ENCODE peak calls at places on chromosomes 1 and 21, in ten cellular contexts. L is A549, U is esophagus squamous epithelium, P is suprapubic skin, T is transverse colon, X is tibial nerve, J is breast epithelium, E is lower leg skin, Y is spleen, M is HCT116. B is an unnamed sample.

GRCh38 chr1:26280333-26281042 is 602 bp downstream of the SH3BGRL3 start:
- DNase-seq in L (no peak), U (no peak), P (peak; percentile 78), T (peak; percentile 48), X (no peak), J (no peak), E (peak; percentile 90), Y (peak; percentile 75), M (no peak), B (peak; percentile 90)

GRCh38 chr1:42846257-42847110 is at the start of gene ZNF691:
- DNase-seq in L (peak; percentile 95), U (peak; percentile 82), P (peak; percentile 95), T (peak; percentile 94), X (peak; percentile 94), J (peak; percentile 93), E (peak; percentile 99), Y (peak; percentile 95), M (peak; percentile 95), B (peak; percentile 97)

GRCh38 chr1:101037316-101037715 is 11.7 kb upstream of the DPH5 start:
- DNase-seq in L (no peak), U (no peak), P (no peak), T (no peak), X (no peak), J (no peak), E (no peak), Y (no peak), M (no peak), B (no peak)

GRCh38 chr21:40680311-40680710 is 166.6 kb downstream of the DSCAM start:
- DNase-seq in L (no peak), U (no peak), P (no peak), T (no peak), X (no peak), J (no peak), E (no peak), Y (no peak), M (no peak), B (no peak)

GRCh38 chr1:92832537-92833160 is 809 bp downstream of the RPL5 start:
- DNase-seq in L (no peak), U (no peak), P (no peak), T (no peak), X (no peak), J (no peak), E (no peak), Y (no peak), M (no peak), B (no peak)

GRCh38 chr1:211632808-211633522 is 42.5 kb downstream of the NEK2 start:
- DNase-seq in L (no peak), U (no peak), P (no peak), T (no peak), X (no peak), J (no peak), E (no peak), Y (peak; percentile 82), M (no peak), B (peak; percentile 34)

GRCh38 chr1:53616927-53617326 is 122.0 kb downstream of the GLIS1 start:
- DNase-seq in L (no peak), U (no peak), P (peak; percentile 27), T (no peak), X (no peak), J (peak; percentile 24), E (peak; percentile 69), Y (peak; percentile 39), M (no peak), B (no peak)

GRCh38 chr1:212884592-212884991 is 26.5 kb downstream of the FLVCR1 start:
- DNase-seq in L (no peak), U (no peak), P (no peak), T (no peak), X (no peak), J (no peak), E (no peak), Y (no peak), M (no peak), B (no peak)

GRCh38 chr1:58893257-58893869 is 109.5 kb upstream of the JUN start:
- DNase-seq in L (no peak), U (no peak), P (peak; percentile 68), T (peak; percentile 78), X (no peak), J (no peak), E (no peak), Y (no peak), M (no peak), B (no peak)

GRCh38 chr1:224498574-224499170 is 64.1 kb upstream of the WDR26 start:
- DNase-seq in L (no peak), U (no peak), P (no peak), T (no peak), X (no peak), J (no peak), E (no peak), Y (no peak), M (no peak), B (no peak)

DNA sequence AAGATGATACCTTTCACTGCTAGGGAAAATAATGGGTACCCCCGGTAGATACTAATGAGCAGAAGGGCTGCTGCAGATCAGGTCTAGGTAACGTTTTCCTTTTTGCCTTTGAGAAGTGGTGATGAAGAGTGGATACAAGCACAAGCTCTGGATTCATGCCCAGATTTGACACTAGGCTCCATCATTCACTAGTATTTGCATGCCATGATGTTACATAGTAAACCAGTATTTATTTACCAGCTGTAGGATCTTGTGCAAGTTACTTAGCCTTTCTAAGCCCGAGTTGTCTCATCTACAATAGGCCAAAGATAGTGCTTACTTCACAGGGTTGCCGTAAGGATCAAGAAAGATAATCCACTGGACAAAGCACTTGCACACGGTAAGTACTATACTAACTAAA is 14.2 kb downstream of the PTPN14 start:
- DNase-seq in L (peak; percentile 17), U (no peak), P (no peak), T (no peak), X (no peak), J (no peak), E (no peak), Y (no peak), M (no peak), B (no peak)
- TF ChIP-seq POLR2A in L (no peak), U (no peak), P (no peak), T (no peak), X (no peak), J (no peak), E (no peak), Y (no peak), M (no peak), B (no peak)

GRCh38 chr1:174535207-174535606 is 87.4 kb downstream of the GPR52 start:
- DNase-seq in L (no peak), U (no peak), P (no peak), T (no peak), X (no peak), J (no peak), E (no peak), Y (no peak), M (no peak), B (no peak)
- TF ChIP-seq CTCF in L (no peak), U (no peak), P (no peak), T (no peak), X (no peak), J (no peak), E (no peak), Y (no peak), M (no peak), B (no peak)

DNA sequence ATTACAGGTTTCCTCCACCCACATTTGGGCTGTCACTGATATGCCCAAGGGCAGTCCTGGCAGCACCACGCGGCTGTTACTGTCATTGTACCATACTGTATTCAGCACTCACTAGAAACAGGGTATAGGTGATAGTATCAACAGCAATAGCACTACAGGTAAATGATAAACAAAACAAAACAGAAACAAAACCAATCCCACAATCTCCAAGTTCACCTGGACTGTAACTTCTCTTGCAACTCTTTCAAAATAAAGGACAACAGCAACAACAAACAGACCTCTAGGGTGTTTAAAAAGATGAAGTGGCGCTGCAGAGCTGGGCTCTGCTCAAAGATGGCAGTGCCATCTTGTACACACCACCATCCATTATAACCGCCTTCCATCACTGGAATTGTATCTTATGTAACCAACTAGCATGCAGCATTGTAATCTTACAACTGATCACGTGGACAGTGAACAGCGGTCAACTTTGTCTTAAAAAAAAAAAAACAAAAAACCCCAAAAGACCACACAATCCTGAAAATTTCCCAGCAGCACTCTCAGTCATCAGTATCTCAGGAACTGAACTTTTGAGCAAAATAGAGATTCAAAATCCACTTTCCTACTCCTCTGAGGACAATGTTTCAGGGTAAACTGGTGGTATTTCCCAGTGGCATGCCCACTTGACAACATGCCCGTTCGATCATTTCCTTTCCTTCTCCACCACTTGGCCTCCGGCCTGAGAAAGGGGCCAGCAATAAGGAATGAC is 3.8 kb downstream of the IRF2BP2 start:
- DNase-seq in L (peak; percentile 75), U (no peak), P (no peak), T (peak; percentile 52), X (no peak), J (no peak), E (peak; percentile 87), Y (peak; percentile 86), M (no peak), B (peak; percentile 78)
- TF ChIP-seq POLR2A in L (no peak), U (peak; percentile 40), P (no peak), T (peak; percentile 57), X (peak; percentile 41), J (no peak), E (no peak), Y (no peak), M (no peak), B (peak; percentile 68)

GRCh38 chr1:201126832-201127754 is at the start of gene ASCL5:
- DNase-seq in L (peak; percentile 53), U (no peak), P (no peak), T (peak; percentile 56), X (no peak), J (no peak), E (no peak), Y (no peak), M (peak; percentile 72), B (no peak)
- TF ChIP-seq CTCF in L (no peak), U (no peak), P (no peak), T (no peak), X (no peak), J (no peak), E (no peak), Y (no peak), M (no peak), B (no peak)